ENCODE peak calls at places on chromosome 3, in five cellular contexts. Q is GM12878, U is SK-N-SH, E is K562, S is H1. V is an unnamed sample.

GRCh38 chr3:41222012-41222411 is 22.7 kb downstream of the CTNNB1 start:
- DNase-seq in U (no peak), S (no peak), E (no peak), Q (no peak), V (no peak)

GRCh38 chr3:195580733-195581443 is 2.9 kb downstream of the APOD start:
- DNase-seq in U (no peak), E (no peak), Q (no peak), S (no peak), V (no peak)

GRCh38 chr3:20225769-20226168 is 39.8 kb upstream of the SGO1 start:
- DNase-seq in E (no peak), S (no peak), Q (no peak), U (peak; percentile 28), V (peak; percentile 56)

GRCh38 chr3:123084192-123084591 is 17.4 kb downstream of the PDIA5 start:
- DNase-seq in Q (no peak), U (no peak), E (no peak), S (no peak), V (peak; percentile 9)

GRCh38 chr3:159451067-159451466 is 537.6 kb upstream of the IL12A start:
- DNase-seq in E (no peak), Q (no peak), U (no peak), S (no peak), V (peak; percentile 1)

GRCh38 chr3:194512895-194513601 is 26.2 kb upstream of the ATP13A3 start:
- DNase-seq in E (no peak), Q (no peak), S (no peak), U (no peak), V (peak; percentile 77)

GRCh38 chr3:129824926-129825541 is 68.5 kb downstream of the TMCC1 start:
- DNase-seq in Q (peak; percentile 20), S (no peak), E (peak; percentile 60), U (peak; percentile 51), V (peak; percentile 62)

GRCh38 chr3:46500631-46501377 is 3.0 kb downstream of the RTP3 start:
- DNase-seq in U (no peak), E (no peak), Q (peak; percentile 38), S (no peak), V (no peak)

GRCh38 chr3:45665101-45665572 is 24.1 kb upstream of the SACM1L start:
- DNase-seq in Q (peak; percentile 25), E (peak; percentile 83), S (no peak), U (peak; percentile 56), V (peak; percentile 71)

GRCh38 chr3:31105011-31105410 is 210.6 kb upstream of the GADL1 start:
- DNase-seq in U (no peak), E (no peak), S (no peak), Q (no peak), V (no peak)

GRCh38 chr3:158532099-158532734 is 38.8 kb upstream of the MLF1 start:
- DNase-seq in S (no peak), U (peak; percentile 36), Q (no peak), E (peak; percentile 8), V (peak; percentile 44)

GRCh38 chr3:124261301-124261700 is 269.4 kb upstream of the ROPN1 start:
- DNase-seq in U (no peak), S (no peak), Q (no peak), E (no peak), V (no peak)

GRCh38 chr3:141243295-141243707 is 11.7 kb downstream of the PXYLP1 start:
- DNase-seq in Q (no peak), E (peak; percentile 58), S (no peak), U (no peak), V (no peak)

GRCh38 chr3:31714512-31714894 is 181.8 kb downstream of the STT3B start:
- DNase-seq in S (no peak), U (no peak), Q (no peak), E (no peak), V (no peak)

GRCh38 chr3:179265875-179266274 is 15.0 kb upstream of the KCNMB3 start:
- DNase-seq in E (no peak), Q (no peak), S (no peak), U (no peak), V (no peak)

GRCh38 chr3:171874251-171874679 is 31.1 kb downstream of the TMEM212 start:
- DNase-seq in S (peak; percentile 23), E (no peak), Q (no peak), U (no peak), V (peak; percentile 5)

DNA sequence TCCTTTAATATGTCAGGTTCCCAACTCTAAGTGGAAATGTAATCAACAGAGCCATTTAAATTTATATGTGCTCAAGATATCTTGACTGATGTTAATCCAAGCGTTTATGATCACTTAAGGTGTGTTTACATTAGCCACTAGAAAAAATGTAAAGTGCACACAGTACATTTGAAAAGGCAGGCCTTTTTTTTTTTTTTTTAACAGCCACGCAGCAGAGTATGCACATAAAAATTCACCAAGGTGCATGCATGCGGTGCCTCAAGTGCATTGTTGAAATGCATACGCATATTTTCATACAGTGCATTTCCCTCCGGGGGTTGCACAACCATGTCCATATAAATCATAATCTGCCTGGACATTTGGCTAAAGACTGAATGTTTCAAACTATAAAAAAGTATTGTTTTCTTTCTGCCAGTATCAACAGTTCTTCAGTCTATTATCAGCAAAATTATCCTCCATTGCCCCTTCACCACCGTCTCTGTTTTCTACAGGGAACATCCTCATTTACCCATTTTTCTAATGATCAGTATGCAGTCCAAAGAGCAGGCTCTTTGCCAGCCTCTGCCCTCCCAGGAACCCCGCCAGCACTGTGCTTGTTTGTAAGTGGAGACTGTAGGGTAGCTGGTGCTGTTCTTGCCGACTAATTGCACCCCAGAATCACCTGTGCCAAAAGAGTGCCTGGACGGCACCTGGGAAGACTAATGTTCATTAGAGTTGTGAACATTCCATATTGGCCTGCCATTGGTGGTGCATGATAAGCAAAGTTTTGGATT is 611.2 kb upstream of the CFAP20DC start:
- DNase-seq in Q (no peak), S (no peak), U (no peak), E (no peak), V (no peak)
- TF ChIP-seq TAF1 in Q (no peak), S (no peak), U (no peak), E (no peak), V (no peak)

GRCh38 chr3:14434541-14435151 is 32.2 kb downstream of the SLC6A6 start:
- DNase-seq in Q (no peak), S (no peak), U (no peak), E (no peak), V (no peak)

GRCh38 chr3:14432996-14433572 is 30.7 kb downstream of the SLC6A6 start:
- DNase-seq in U (no peak), E (no peak), S (no peak), Q (no peak), V (no peak)

GRCh38 chr3:14431928-14432834 is 29.8 kb downstream of the SLC6A6 start:
- DNase-seq in Q (peak; percentile 90), S (no peak), U (peak; percentile 77), E (peak; percentile 95), V (peak; percentile 82)

GRCh38 chr3:14435175-14436011 is 33.0 kb downstream of the SLC6A6 start:
- DNase-seq in Q (no peak), E (no peak), U (no peak), S (no peak), V (no peak)

DNA sequence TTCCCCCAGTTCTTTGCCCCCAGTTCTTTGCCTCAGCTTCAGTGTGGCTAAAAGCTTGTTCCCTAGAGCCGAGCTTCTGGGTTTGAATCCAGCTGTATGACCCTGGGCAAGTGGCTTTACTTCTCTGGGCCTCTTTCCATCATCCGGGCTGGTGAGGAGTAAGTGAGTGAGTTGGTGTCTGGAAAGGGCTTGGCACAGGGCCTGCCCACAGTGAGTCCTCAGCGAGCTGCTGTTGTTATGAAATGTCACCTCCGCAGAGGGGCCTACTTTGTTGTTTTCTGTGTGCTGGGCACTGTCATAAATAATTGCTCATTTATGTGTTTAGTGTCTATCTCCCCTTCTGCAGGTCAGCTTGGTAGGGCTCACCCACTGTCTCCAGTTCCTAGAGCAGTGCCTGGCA is 31.7 kb downstream of the SLC6A6 start:
- DNase-seq in U (no peak), S (no peak), E (no peak), Q (no peak), V (no peak)
- H3K27ac ChIP-seq in U (no peak overlapping the region), S (no peak overlapping the region), E (peak overlapping the region; percentile 42), Q (peak overlapping the region; percentile 78), V (no peak overlapping the region)

DNA sequence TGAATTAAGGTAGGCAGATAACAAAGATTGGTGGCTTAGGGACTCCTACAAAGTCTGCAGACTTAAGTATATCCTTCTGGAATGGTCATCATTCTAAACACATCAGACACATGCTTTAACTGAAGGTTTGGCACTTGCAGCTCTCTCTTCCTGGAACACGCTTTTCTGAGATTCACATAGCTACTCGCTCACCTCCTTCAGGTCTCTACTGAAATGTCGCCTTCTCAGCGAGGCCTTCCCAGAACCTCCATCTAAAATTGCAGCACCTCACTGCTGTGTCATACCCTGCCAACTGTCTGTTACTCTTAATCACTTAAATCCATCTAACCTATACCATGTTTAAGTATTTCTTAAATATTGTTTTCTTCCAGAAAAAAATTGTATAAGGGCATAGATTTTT is 335.9 kb downstream of the VGLL3 start:
- DNase-seq in U (no peak), E (no peak), S (no peak), Q (no peak), V (no peak)
- TF ChIP-seq RFX5 in U (no peak), E (no peak), S (no peak), Q (no peak), V (no peak)

GRCh38 chr3:10192953-10193691 is 28.4 kb downstream of the IRAK2 start:
- DNase-seq in S (no peak), U (peak; percentile 39), E (peak; percentile 53), Q (peak; percentile 91), V (peak; percentile 28)
- TF ChIP-seq TAF1 in S (no peak), U (peak; percentile 29), E (no peak), Q (peak; percentile 13), V (no peak)

GRCh38 chr3:126345641-126346460 is 11.4 kb downstream of the KLF15 start:
- DNase-seq in S (no peak), E (no peak), Q (no peak), U (no peak), V (no peak)
- H3K27ac ChIP-seq in S (no peak overlapping the region), E (no peak overlapping the region), Q (no peak overlapping the region), U (no peak overlapping the region), V (no peak overlapping the region)

GRCh38 chr3:189276481-189277190 is 104.9 kb downstream of the TPRG1 start:
- DNase-seq in U (no peak), E (no peak), Q (no peak), S (no peak), V (no peak)
- TF ChIP-seq RFX5 in U (no peak), E (no peak), Q (no peak), S (no peak), V (no peak)

GRCh38 chr3:104388624-104389023 is 978.1 kb upstream of the ALCAM start:
- DNase-seq in S (no peak), Q (no peak), U (no peak), E (no peak), V (no peak)

DNA sequence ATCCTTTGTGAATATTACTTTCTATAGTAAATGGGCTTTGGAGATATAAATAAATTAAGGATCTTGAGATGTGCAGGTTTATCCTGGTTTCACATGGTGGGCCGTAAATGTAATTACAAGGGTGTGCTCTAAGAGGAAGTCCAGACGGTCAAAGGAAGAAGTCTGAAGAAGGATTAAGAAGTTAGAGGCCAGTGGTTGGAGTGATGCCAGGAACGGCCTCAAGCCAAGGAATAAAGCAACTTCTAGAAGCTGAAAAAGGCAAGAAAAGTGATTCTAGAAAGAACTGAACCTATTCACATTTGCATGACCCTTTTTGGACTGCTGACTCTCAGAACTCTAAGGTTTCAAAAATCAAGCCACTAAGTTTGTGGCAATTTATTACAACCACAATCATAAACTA is 981.3 kb upstream of the ALCAM start:
- DNase-seq in S (no peak), U (no peak), Q (no peak), E (no peak), V (no peak)
- TF ChIP-seq TAF1 in S (no peak), U (no peak), Q (no peak), E (no peak), V (no peak)

V was measured in HepG2.